ENCODE peak calls at places on chromosomes 4 and X, in eight cellular contexts. One of them, this sample, is unnamed.

GRCh38 chr4:181966084-181966483 is 277.1 kb upstream of the TENM3 start:
- DNase-seq in endothelial cell: no peak
- DNase-seq in uterus: no peak
- DNase-seq in fibroblast of the aortic adventitia: peak
- DNase-seq in coronary artery: no peak
- DNase-seq in MM.1S: peak
- DNase-seq in astrocyte: peak
- DNase-seq in mammary epithelial cell: peak
- DNase-seq in this sample: no peak

GRCh38 chrX:48835524-48836329 is at the start of gene PCSK1N:
- DNase-seq in endothelial cell: no peak
- DNase-seq in uterus: no peak
- DNase-seq in fibroblast of the aortic adventitia: no peak
- DNase-seq in coronary artery: no peak
- DNase-seq in MM.1S: no peak
- DNase-seq in astrocyte: no peak
- DNase-seq in mammary epithelial cell: peak
- DNase-seq in this sample: peak

GRCh38 chr4:137307806-137308205 is 224.5 kb downstream of the PCDH18 start:
- DNase-seq in endothelial cell: no peak
- DNase-seq in uterus: peak
- DNase-seq in fibroblast of the aortic adventitia: peak
- DNase-seq in coronary artery: no peak
- DNase-seq in MM.1S: no peak
- DNase-seq in astrocyte: peak
- DNase-seq in mammary epithelial cell: peak
- DNase-seq in this sample: no peak

GRCh38 chr4:113397114-113397701 is 347.8 kb downstream of the ANK2 start:
- DNase-seq in endothelial cell: no peak
- DNase-seq in uterus: no peak
- DNase-seq in fibroblast of the aortic adventitia: peak
- DNase-seq in coronary artery: no peak
- DNase-seq in MM.1S: no peak
- DNase-seq in astrocyte: peak
- DNase-seq in mammary epithelial cell: no peak
- DNase-seq in this sample: no peak

GRCh38 chr4:131091896-131092295 is 1995.9 kb downstream of the C4orf33 start:
- DNase-seq in endothelial cell: no peak
- DNase-seq in uterus: no peak
- DNase-seq in fibroblast of the aortic adventitia: peak
- DNase-seq in coronary artery: no peak
- DNase-seq in MM.1S: peak
- DNase-seq in astrocyte: peak
- DNase-seq in mammary epithelial cell: peak
- DNase-seq in this sample: no peak

GRCh38 chr4:111399523-111400135 is 745.6 kb upstream of the FAM241A start:
- DNase-seq in endothelial cell: no peak
- DNase-seq in uterus: no peak
- DNase-seq in fibroblast of the aortic adventitia: no peak
- DNase-seq in coronary artery: no peak
- DNase-seq in MM.1S: no peak
- DNase-seq in astrocyte: peak
- DNase-seq in mammary epithelial cell: no peak
- DNase-seq in this sample: no peak

GRCh38 chrX:57417827-57418226 is 131.3 kb downstream of the FAAH2 start:
- DNase-seq in endothelial cell: no peak
- DNase-seq in uterus: no peak
- DNase-seq in fibroblast of the aortic adventitia: no peak
- DNase-seq in coronary artery: no peak
- DNase-seq in MM.1S: peak
- DNase-seq in astrocyte: no peak
- DNase-seq in mammary epithelial cell: no peak
- DNase-seq in this sample: peak

GRCh38 chr4:155773196-155773800 is 14.5 kb downstream of the GUCY1B1 start:
- DNase-seq in endothelial cell: no peak
- DNase-seq in uterus: no peak
- DNase-seq in fibroblast of the aortic adventitia: no peak
- DNase-seq in coronary artery: no peak
- DNase-seq in MM.1S: no peak
- DNase-seq in astrocyte: no peak
- DNase-seq in mammary epithelial cell: no peak
- DNase-seq in this sample: no peak

GRCh38 chrX:86051741-86052140 is 4.4 kb upstream of the CHM start:
- DNase-seq in endothelial cell: no peak
- DNase-seq in uterus: no peak
- DNase-seq in fibroblast of the aortic adventitia: no peak
- DNase-seq in coronary artery: no peak
- DNase-seq in MM.1S: no peak
- DNase-seq in astrocyte: no peak
- DNase-seq in mammary epithelial cell: no peak
- DNase-seq in this sample: no peak

GRCh38 chrX:11049976-11050375 is 61.2 kb upstream of the HCCS start:
- DNase-seq in endothelial cell: no peak
- DNase-seq in uterus: no peak
- DNase-seq in fibroblast of the aortic adventitia: no peak
- DNase-seq in coronary artery: no peak
- DNase-seq in MM.1S: no peak
- DNase-seq in astrocyte: no peak
- DNase-seq in mammary epithelial cell: no peak
- DNase-seq in this sample: no peak

GRCh38 chr4:143473334-143474126 is 40.0 kb upstream of the SMARCA5 start:
- DNase-seq in endothelial cell: no peak
- DNase-seq in uterus: no peak
- DNase-seq in fibroblast of the aortic adventitia: no peak
- DNase-seq in coronary artery: no peak
- DNase-seq in MM.1S: no peak
- DNase-seq in astrocyte: no peak
- DNase-seq in mammary epithelial cell: no peak
- DNase-seq in this sample: no peak

GRCh38 chrX:2889045-2889605 is 40.0 kb downstream of the ARSD start:
- DNase-seq in endothelial cell: no peak
- DNase-seq in uterus: no peak
- DNase-seq in fibroblast of the aortic adventitia: no peak
- DNase-seq in coronary artery: no peak
- DNase-seq in MM.1S: no peak
- DNase-seq in astrocyte: no peak
- DNase-seq in mammary epithelial cell: no peak
- DNase-seq in this sample: no peak

GRCh38 chr4:127224556-127224955 is 408.2 kb upstream of the INTU start:
- DNase-seq in endothelial cell: no peak
- DNase-seq in uterus: no peak
- DNase-seq in fibroblast of the aortic adventitia: no peak
- DNase-seq in coronary artery: no peak
- DNase-seq in MM.1S: no peak
- DNase-seq in astrocyte: no peak
- DNase-seq in mammary epithelial cell: no peak
- DNase-seq in this sample: no peak

GRCh38 chrX:152639426-152639825 is 1.7 kb downstream of the GABRQ start:
- DNase-seq in endothelial cell: no peak
- DNase-seq in uterus: no peak
- DNase-seq in fibroblast of the aortic adventitia: no peak
- DNase-seq in coronary artery: no peak
- DNase-seq in MM.1S: no peak
- DNase-seq in astrocyte: no peak
- DNase-seq in mammary epithelial cell: no peak
- DNase-seq in this sample: no peak

GRCh38 chr4:87654487-87655044 is 4.5 kb downstream of the DMP1 start:
- DNase-seq in endothelial cell: no peak
- DNase-seq in uterus: no peak
- DNase-seq in fibroblast of the aortic adventitia: no peak
- DNase-seq in coronary artery: no peak
- DNase-seq in MM.1S: no peak
- DNase-seq in astrocyte: no peak
- DNase-seq in mammary epithelial cell: no peak
- DNase-seq in this sample: no peak
- TF ChIP-seq CTCF in endothelial cell: no peak
- TF ChIP-seq CTCF in uterus: no peak
- TF ChIP-seq CTCF in fibroblast of the aortic adventitia: no peak
- TF ChIP-seq CTCF in coronary artery: no peak
- TF ChIP-seq CTCF in MM.1S: no peak
- TF ChIP-seq CTCF in astrocyte: no peak
- TF ChIP-seq CTCF in mammary epithelial cell: no peak
- TF ChIP-seq CTCF in this sample: no peak

GRCh38 chr4:85244638-85245037 is 230.3 kb upstream of the ARHGAP24 start:
- DNase-seq in endothelial cell: no peak
- DNase-seq in uterus: no peak
- DNase-seq in fibroblast of the aortic adventitia: no peak
- DNase-seq in coronary artery: no peak
- DNase-seq in MM.1S: no peak
- DNase-seq in astrocyte: no peak
- DNase-seq in mammary epithelial cell: no peak
- DNase-seq in this sample: no peak

GRCh38 chr4:85246055-85246454 is 228.9 kb upstream of the ARHGAP24 start:
- DNase-seq in endothelial cell: no peak
- DNase-seq in uterus: no peak
- DNase-seq in fibroblast of the aortic adventitia: no peak
- DNase-seq in coronary artery: no peak
- DNase-seq in MM.1S: no peak
- DNase-seq in astrocyte: no peak
- DNase-seq in mammary epithelial cell: no peak
- DNase-seq in this sample: no peak

GRCh38 chr4:85243857-85244256 is 231.1 kb upstream of the ARHGAP24 start:
- DNase-seq in endothelial cell: no peak
- DNase-seq in uterus: no peak
- DNase-seq in fibroblast of the aortic adventitia: no peak
- DNase-seq in coronary artery: no peak
- DNase-seq in MM.1S: no peak
- DNase-seq in astrocyte: no peak
- DNase-seq in mammary epithelial cell: peak
- DNase-seq in this sample: no peak
- TF ChIP-seq CTCF in endothelial cell: no peak
- TF ChIP-seq CTCF in uterus: no peak
- TF ChIP-seq CTCF in fibroblast of the aortic adventitia: no peak
- TF ChIP-seq CTCF in coronary artery: no peak
- TF ChIP-seq CTCF in MM.1S: no peak
- TF ChIP-seq CTCF in astrocyte: no peak
- TF ChIP-seq CTCF in mammary epithelial cell: peak
- TF ChIP-seq CTCF in this sample: no peak

DNA sequence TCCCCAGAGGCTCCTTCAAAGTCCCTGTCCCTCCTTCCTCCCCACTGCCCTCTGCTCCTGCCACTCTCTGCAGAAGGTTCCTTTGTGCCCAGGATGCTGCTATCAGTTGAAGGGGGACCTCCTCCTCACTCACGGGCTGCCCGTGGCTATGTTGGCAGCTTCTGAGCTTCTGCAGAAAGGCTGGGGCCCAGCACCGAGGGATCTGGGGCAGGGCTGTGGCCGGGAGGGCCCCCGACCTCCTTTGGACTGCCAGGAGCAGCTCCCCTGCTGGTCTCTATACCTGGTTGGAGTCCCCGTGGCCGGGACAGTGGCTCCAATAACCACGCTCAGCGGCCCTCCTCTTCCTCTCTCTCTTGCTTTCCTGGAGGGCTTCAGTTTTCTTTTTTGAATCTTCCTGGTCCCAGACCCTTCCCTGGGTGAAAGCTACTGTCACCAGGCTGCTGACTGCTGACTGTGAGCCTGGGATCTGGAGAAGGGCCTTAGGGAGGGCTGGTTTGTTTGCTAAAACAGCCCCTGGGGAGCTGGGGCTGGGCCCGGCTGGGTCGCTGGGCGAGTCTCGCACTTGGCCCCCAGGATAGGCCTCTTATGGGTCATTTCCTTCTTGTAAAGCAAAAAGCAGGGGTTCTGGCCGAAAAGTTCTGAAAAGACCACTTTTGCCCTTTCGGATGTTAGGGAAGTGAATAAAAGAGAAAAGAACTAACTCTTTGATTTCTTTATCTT is 46.9 kb downstream of the SORCS2 start:
- DNase-seq in endothelial cell: no peak
- DNase-seq in uterus: no peak
- DNase-seq in fibroblast of the aortic adventitia: no peak
- DNase-seq in coronary artery: no peak
- DNase-seq in MM.1S: no peak
- DNase-seq in astrocyte: no peak
- DNase-seq in mammary epithelial cell: no peak
- DNase-seq in this sample: no peak
- TF ChIP-seq CTCF in endothelial cell: no peak
- TF ChIP-seq CTCF in uterus: no peak
- TF ChIP-seq CTCF in fibroblast of the aortic adventitia: no peak
- TF ChIP-seq CTCF in coronary artery: no peak
- TF ChIP-seq CTCF in MM.1S: no peak
- TF ChIP-seq CTCF in astrocyte: no peak
- TF ChIP-seq CTCF in mammary epithelial cell: no peak
- TF ChIP-seq CTCF in this sample: no peak

DNA sequence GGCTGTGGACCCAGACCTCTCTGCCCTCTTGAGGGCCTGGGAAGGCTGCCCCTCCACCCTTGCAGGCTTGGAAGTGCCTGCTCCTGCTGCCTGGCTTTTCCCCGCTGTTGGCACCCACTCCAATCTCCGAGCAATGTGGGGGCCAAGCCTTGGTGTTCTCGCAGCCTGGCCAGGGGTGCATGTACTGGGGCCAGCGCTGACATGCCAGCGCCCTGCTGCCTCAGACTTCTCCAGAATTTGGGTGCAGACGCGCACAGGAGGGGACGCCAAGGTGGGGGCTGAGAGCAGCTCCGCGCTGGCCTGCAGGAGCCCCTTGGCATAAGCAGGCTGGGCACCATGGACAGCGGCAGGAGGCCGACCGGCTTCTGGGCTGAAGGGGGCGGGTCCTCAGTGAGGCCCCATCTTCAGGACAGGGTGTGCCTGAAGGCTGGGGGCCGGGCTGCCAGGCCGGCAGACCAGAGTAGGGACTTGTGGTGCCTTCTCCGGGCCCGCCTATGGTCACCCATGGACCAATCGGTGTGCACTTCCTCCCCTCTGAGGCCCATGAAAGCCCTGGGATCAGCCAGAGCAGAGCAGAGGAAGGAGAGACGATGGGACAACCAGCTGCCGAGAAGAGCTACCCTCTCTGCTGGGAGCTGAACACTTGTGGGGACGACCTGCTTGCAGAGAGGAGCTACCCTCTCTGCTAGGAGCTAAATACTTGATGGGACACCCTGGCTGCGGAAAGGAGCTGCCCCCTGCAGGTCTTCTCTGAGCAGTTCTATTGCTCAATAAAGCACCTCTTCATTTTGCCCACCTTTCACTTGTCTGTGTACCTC is 118.3 kb downstream of the DNAAF6 start:
- DNase-seq in endothelial cell: peak
- DNase-seq in uterus: no peak
- DNase-seq in fibroblast of the aortic adventitia: peak
- DNase-seq in coronary artery: no peak
- DNase-seq in MM.1S: peak
- DNase-seq in astrocyte: peak
- DNase-seq in mammary epithelial cell: peak
- DNase-seq in this sample: peak
- TF ChIP-seq CTCF in endothelial cell: no peak
- TF ChIP-seq CTCF in uterus: no peak
- TF ChIP-seq CTCF in fibroblast of the aortic adventitia: peak
- TF ChIP-seq CTCF in coronary artery: no peak
- TF ChIP-seq CTCF in MM.1S: no peak
- TF ChIP-seq CTCF in astrocyte: no peak
- TF ChIP-seq CTCF in mammary epithelial cell: peak
- TF ChIP-seq CTCF in this sample: no peak

This sample was measured in activated CD8-positive, alpha-beta T cell treated with anti-CD3 and anti-CD28 coated beads for 36 hours.